ENCODE peak calls at places on chromosomes 3 and 15, in nine cellular contexts. One of them, this sample, is unnamed.
A peak's percentile ranks its signal among the peaks of the same experiment; 100 is the strongest.

GRCh38 chr15:77143606-77144005 is 72.7 kb upstream of the TSPAN3 start:
- DNase-seq in suprapubic skin: no peak
- DNase-seq in esophagus muscularis mucosa: no peak
- DNase-seq in A549: no peak
- DNase-seq in tibial nerve: no peak
- DNase-seq in stomach: no peak
- DNase-seq in K562: no peak
- DNase-seq in ovary: no peak
- DNase-seq in sigmoid colon: no peak
- DNase-seq in this sample: no peak

GRCh38 chr3:154135511-154136173 is 14.5 kb downstream of the ARHGEF26 start:
- DNase-seq in suprapubic skin: no peak
- DNase-seq in esophagus muscularis mucosa: peak; percentile 47
- DNase-seq in A549: no peak
- DNase-seq in tibial nerve: no peak
- DNase-seq in stomach: peak; percentile 29
- DNase-seq in K562: no peak
- DNase-seq in ovary: no peak
- DNase-seq in sigmoid colon: no peak
- DNase-seq in this sample: no peak

GRCh38 chr3:115301364-115301860 is 154.3 kb upstream of the ZBTB20 start:
- DNase-seq in suprapubic skin: no peak
- DNase-seq in esophagus muscularis mucosa: no peak
- DNase-seq in A549: no peak
- DNase-seq in tibial nerve: no peak
- DNase-seq in stomach: no peak
- DNase-seq in K562: no peak
- DNase-seq in ovary: no peak
- DNase-seq in sigmoid colon: no peak
- DNase-seq in this sample: no peak

GRCh38 chr15:70217246-70218160 is 119.8 kb upstream of the TLE3 start:
- DNase-seq in suprapubic skin: peak; percentile 60
- DNase-seq in esophagus muscularis mucosa: no peak
- DNase-seq in A549: no peak
- DNase-seq in tibial nerve: no peak
- DNase-seq in stomach: no peak
- DNase-seq in K562: no peak
- DNase-seq in ovary: no peak
- DNase-seq in sigmoid colon: no peak
- DNase-seq in this sample: no peak

GRCh38 chr15:99123706-99124451 is 19.0 kb downstream of the SYNM start:
- DNase-seq in suprapubic skin: peak; percentile 93
- DNase-seq in esophagus muscularis mucosa: no peak
- DNase-seq in A549: peak; percentile 94
- DNase-seq in tibial nerve: peak; percentile 78
- DNase-seq in stomach: peak; percentile 78
- DNase-seq in K562: no peak
- DNase-seq in ovary: peak; percentile 81
- DNase-seq in sigmoid colon: peak; percentile 97
- DNase-seq in this sample: peak; percentile 77

GRCh38 chr15:79315623-79316328 is 4.9 kb downstream of the TMED3 start:
- DNase-seq in suprapubic skin: no peak
- DNase-seq in esophagus muscularis mucosa: peak; percentile 70
- DNase-seq in A549: no peak
- DNase-seq in tibial nerve: no peak
- DNase-seq in stomach: peak; percentile 62
- DNase-seq in K562: no peak
- DNase-seq in ovary: no peak
- DNase-seq in sigmoid colon: no peak
- DNase-seq in this sample: no peak

GRCh38 chr3:51942603-51943450 is 664 bp downstream of the PARP3 start:
- DNase-seq in suprapubic skin: peak; percentile 79
- DNase-seq in esophagus muscularis mucosa: no peak
- DNase-seq in A549: peak; percentile 82
- DNase-seq in tibial nerve: no peak
- DNase-seq in stomach: peak; percentile 67
- DNase-seq in K562: peak; percentile 71
- DNase-seq in ovary: peak; percentile 67
- DNase-seq in sigmoid colon: peak; percentile 81
- DNase-seq in this sample: peak; percentile 73

GRCh38 chr15:75130597-75131268 is 70.9 kb upstream of the C15orf39 start:
- DNase-seq in suprapubic skin: no peak
- DNase-seq in esophagus muscularis mucosa: no peak
- DNase-seq in A549: no peak
- DNase-seq in tibial nerve: no peak
- DNase-seq in stomach: no peak
- DNase-seq in K562: no peak
- DNase-seq in ovary: no peak
- DNase-seq in sigmoid colon: no peak
- DNase-seq in this sample: peak; percentile 24

DNA sequence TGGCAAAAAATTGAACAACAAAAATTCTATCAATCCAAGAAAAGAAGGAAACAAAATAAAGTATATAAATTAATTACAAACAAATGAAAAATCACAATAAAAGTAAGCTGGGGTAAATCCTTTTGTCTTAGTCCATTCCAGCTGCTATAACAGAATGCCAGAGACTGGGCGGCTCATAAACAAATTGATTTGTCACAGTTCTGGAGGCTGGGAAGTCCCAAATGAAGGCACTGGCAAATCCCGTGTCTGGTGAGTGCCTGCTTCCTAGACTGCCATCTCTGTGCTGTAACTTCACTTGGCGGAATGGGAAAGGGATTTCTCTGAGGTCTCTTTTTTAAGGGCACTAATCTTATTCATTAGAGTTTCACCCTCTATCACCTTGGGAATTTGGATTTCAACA is 53.6 kb upstream of the RPL35A start:
- DNase-seq in suprapubic skin: no peak
- DNase-seq in esophagus muscularis mucosa: no peak
- DNase-seq in A549: no peak
- DNase-seq in tibial nerve: no peak
- DNase-seq in stomach: no peak
- DNase-seq in K562: no peak
- DNase-seq in ovary: no peak
- DNase-seq in sigmoid colon: no peak
- DNase-seq in this sample: no peak
- TF ChIP-seq EP300 in suprapubic skin: no peak
- TF ChIP-seq EP300 in esophagus muscularis mucosa: no peak
- TF ChIP-seq EP300 in A549: no peak
- TF ChIP-seq EP300 in tibial nerve: no peak
- TF ChIP-seq EP300 in stomach: no peak
- TF ChIP-seq EP300 in K562: no peak
- TF ChIP-seq EP300 in ovary: no peak
- TF ChIP-seq EP300 in sigmoid colon: no peak
- TF ChIP-seq EP300 in this sample: no peak

GRCh38 chr3:197748597-197749314 is 927 bp upstream of the FYTTD1 start:
- DNase-seq in suprapubic skin: no peak
- DNase-seq in esophagus muscularis mucosa: no peak
- DNase-seq in A549: no peak
- DNase-seq in tibial nerve: no peak
- DNase-seq in stomach: no peak
- DNase-seq in K562: no peak
- DNase-seq in ovary: no peak
- DNase-seq in sigmoid colon: no peak
- DNase-seq in this sample: no peak

GRCh38 chr3:197749315-197749600 is 425 bp upstream of the FYTTD1 start:
- DNase-seq in suprapubic skin: no peak
- DNase-seq in esophagus muscularis mucosa: no peak
- DNase-seq in A549: peak; percentile 53
- DNase-seq in tibial nerve: no peak
- DNase-seq in stomach: peak; percentile 39
- DNase-seq in K562: peak; percentile 47
- DNase-seq in ovary: no peak
- DNase-seq in sigmoid colon: no peak
- DNase-seq in this sample: peak; percentile 63

GRCh38 chr3:197750396-197750831 is 731 bp downstream of the FYTTD1 start:
- DNase-seq in suprapubic skin: peak; percentile 84
- DNase-seq in esophagus muscularis mucosa: no peak
- DNase-seq in A549: peak; percentile 66
- DNase-seq in tibial nerve: peak; percentile 41
- DNase-seq in stomach: peak; percentile 72
- DNase-seq in K562: peak; percentile 43
- DNase-seq in ovary: no peak
- DNase-seq in sigmoid colon: peak; percentile 83
- DNase-seq in this sample: peak; percentile 74

GRCh38 chr3:197750863-197751737 is 1.4 kb downstream of the FYTTD1 start:
- DNase-seq in suprapubic skin: peak; percentile 84
- DNase-seq in esophagus muscularis mucosa: no peak
- DNase-seq in A549: no peak
- DNase-seq in tibial nerve: peak; percentile 32
- DNase-seq in stomach: peak; percentile 40
- DNase-seq in K562: no peak
- DNase-seq in ovary: peak; percentile 65
- DNase-seq in sigmoid colon: peak; percentile 90
- DNase-seq in this sample: peak; percentile 57

DNA sequence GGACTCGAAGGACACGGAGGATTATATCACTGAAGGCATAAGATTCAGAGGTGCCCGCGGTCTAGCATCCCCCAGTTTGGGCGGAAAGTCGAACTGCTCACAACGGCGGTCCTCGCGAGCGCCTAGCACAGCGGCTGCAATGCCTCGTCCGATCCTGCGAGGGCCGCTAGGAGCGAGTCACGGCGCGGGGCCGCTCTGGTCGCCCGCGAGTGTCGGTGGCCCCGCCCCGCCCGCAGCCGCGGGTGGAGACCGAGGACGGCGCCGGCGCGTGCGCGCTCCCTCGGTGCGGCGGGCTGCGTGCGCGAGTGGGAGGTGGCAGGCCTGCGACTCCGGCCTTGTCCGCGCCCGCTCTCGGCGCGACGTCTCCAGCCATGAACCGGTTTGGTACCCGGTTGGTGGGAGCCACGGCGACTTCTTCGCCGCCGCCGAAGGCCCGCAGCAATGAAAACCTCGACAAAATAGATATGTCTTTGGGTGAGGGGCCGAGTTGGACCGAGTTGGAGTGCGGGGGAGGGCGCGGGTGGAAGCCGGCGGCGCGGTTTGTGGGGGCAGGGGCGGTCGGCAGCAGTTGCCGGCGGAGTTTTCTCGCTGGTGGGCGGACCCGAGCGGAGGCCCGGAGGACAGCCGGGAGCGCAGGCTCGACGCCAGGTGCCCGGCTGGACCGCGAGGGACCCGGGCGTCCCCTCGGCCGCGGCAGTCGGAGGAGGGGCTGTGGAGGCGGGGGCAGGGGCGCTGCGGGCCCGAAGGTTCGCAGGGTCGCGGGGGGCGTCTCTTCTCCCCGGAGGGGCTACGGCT is at the start of gene FYTTD1:
- DNase-seq in suprapubic skin: peak; percentile 91
- DNase-seq in esophagus muscularis mucosa: peak; percentile 96
- DNase-seq in A549: peak; percentile 77
- DNase-seq in tibial nerve: peak; percentile 83
- DNase-seq in stomach: peak; percentile 94
- DNase-seq in K562: peak; percentile 94
- DNase-seq in ovary: peak; percentile 92
- DNase-seq in sigmoid colon: peak; percentile 95
- DNase-seq in this sample: peak; percentile 93
- TF ChIP-seq POLR2A in suprapubic skin: no peak
- TF ChIP-seq POLR2A in esophagus muscularis mucosa: peak; percentile 54
- TF ChIP-seq POLR2A in A549: peak; percentile 78
- TF ChIP-seq POLR2A in tibial nerve: peak; percentile 87
- TF ChIP-seq POLR2A in stomach: no peak
- TF ChIP-seq POLR2A in K562: peak; percentile 77
- TF ChIP-seq POLR2A in ovary: peak; percentile 85
- TF ChIP-seq POLR2A in sigmoid colon: peak; percentile 65
- TF ChIP-seq POLR2A in this sample: peak; percentile 48

DNA sequence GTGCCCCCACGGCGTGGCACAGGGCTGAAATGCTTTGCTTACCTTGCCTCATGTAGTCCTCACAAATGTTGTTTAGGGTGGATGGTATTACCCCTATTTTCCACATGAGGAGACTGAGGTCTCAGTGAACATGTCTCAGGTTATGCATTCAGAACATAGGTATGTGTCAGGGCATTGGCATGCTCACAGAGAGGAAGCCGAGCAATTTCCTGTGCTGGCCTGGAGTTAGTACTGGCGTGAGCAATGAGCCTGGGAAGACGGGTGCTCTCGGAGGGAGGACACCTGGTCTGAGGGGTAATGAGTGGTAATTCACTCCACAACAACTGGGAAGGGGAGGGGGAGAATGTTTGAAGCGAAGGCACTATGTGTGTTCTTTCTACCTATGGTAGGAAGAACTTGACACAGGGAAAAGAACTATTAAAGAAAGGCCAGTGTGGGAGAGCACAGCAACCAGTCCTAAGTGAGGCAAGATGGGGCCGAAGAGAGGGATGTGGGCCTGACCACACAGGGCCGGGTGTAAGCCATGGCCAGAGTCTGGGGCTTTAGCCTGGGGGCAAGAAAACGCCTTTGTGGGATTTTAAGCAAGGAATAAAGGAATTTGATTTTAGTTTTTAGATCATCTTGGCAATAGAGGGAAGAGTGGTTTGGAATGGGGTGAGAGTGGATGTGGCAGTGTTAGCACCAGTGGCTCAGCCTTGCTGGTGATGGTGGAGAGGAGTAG is 4.9 kb upstream of the FAM131A start:
- DNase-seq in suprapubic skin: no peak
- DNase-seq in esophagus muscularis mucosa: no peak
- DNase-seq in A549: no peak
- DNase-seq in tibial nerve: no peak
- DNase-seq in stomach: no peak
- DNase-seq in K562: no peak
- DNase-seq in ovary: no peak
- DNase-seq in sigmoid colon: no peak
- DNase-seq in this sample: no peak
- TF ChIP-seq CTCF in suprapubic skin: no peak
- TF ChIP-seq CTCF in esophagus muscularis mucosa: no peak
- TF ChIP-seq CTCF in A549: no peak
- TF ChIP-seq CTCF in tibial nerve: no peak
- TF ChIP-seq CTCF in stomach: no peak
- TF ChIP-seq CTCF in K562: no peak
- TF ChIP-seq CTCF in ovary: no peak
- TF ChIP-seq CTCF in sigmoid colon: no peak
- TF ChIP-seq CTCF in this sample: no peak

GRCh38 chr3:187902041-187902471 is 156.8 kb upstream of the BCL6 start:
- DNase-seq in suprapubic skin: no peak
- DNase-seq in esophagus muscularis mucosa: no peak
- DNase-seq in A549: no peak
- DNase-seq in tibial nerve: no peak
- DNase-seq in stomach: no peak
- DNase-seq in K562: no peak
- DNase-seq in ovary: no peak
- DNase-seq in sigmoid colon: no peak
- DNase-seq in this sample: no peak

GRCh38 chr3:187900961-187901755 is 155.9 kb upstream of the BCL6 start:
- DNase-seq in suprapubic skin: no peak
- DNase-seq in esophagus muscularis mucosa: no peak
- DNase-seq in A549: no peak
- DNase-seq in tibial nerve: no peak
- DNase-seq in stomach: no peak
- DNase-seq in K562: no peak
- DNase-seq in ovary: no peak
- DNase-seq in sigmoid colon: no peak
- DNase-seq in this sample: no peak

GRCh38 chr3:187899246-187899645 is 154.0 kb upstream of the BCL6 start:
- DNase-seq in suprapubic skin: no peak
- DNase-seq in esophagus muscularis mucosa: no peak
- DNase-seq in A549: no peak
- DNase-seq in tibial nerve: no peak
- DNase-seq in stomach: no peak
- DNase-seq in K562: no peak
- DNase-seq in ovary: no peak
- DNase-seq in sigmoid colon: no peak
- DNase-seq in this sample: no peak

DNA sequence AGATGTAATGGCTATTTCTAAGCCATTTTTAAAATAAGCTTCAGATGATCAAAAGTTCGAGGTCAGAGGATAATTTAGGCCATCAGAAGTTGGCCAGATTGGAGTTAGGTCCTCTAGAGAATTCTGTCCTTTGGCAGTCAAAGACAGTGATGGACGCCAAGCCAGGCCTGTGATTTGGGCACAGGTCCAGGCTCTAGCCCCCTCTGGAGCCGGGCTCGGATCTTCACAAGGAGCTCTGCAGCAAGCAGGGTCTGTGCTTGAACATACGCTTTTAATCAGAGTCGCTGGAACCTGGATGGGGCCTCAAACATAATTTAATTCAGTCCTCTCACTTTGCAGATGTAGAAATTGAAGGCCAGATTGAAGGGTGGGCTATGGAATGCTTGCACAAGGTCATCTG is 151.4 kb upstream of the BCL6 start:
- DNase-seq in suprapubic skin: no peak
- DNase-seq in esophagus muscularis mucosa: no peak
- DNase-seq in A549: no peak
- DNase-seq in tibial nerve: no peak
- DNase-seq in stomach: no peak
- DNase-seq in K562: no peak
- DNase-seq in ovary: no peak
- DNase-seq in sigmoid colon: peak; percentile 53
- DNase-seq in this sample: no peak
- TF ChIP-seq EP300 in suprapubic skin: no peak
- TF ChIP-seq EP300 in esophagus muscularis mucosa: no peak
- TF ChIP-seq EP300 in A549: no peak
- TF ChIP-seq EP300 in tibial nerve: no peak
- TF ChIP-seq EP300 in stomach: no peak
- TF ChIP-seq EP300 in K562: no peak
- TF ChIP-seq EP300 in ovary: no peak
- TF ChIP-seq EP300 in sigmoid colon: no peak
- TF ChIP-seq EP300 in this sample: no peak

This sample was measured in transverse colon.